ENCODE peak calls at places on chromosomes 3 and 15, in ten cellular contexts. One of them, this sample, is unnamed.

GRCh38 chr3:66693461-66693912 is 192.7 kb upstream of the LRIG1 start:
- DNase-seq in hepatocyte: no peak
- DNase-seq in lung: no peak
- DNase-seq in fibroblast of the aortic adventitia: peak; percentile 22
- DNase-seq in type B pancreatic cell: no peak
- DNase-seq in psoas muscle: peak; percentile 34
- DNase-seq in neural crest cell: no peak
- DNase-seq in RWPE1: no peak
- DNase-seq in cardiac fibroblast: peak; percentile 35
- DNase-seq in pancreas: peak; percentile 35
- DNase-seq in this sample: no peak

GRCh38 chr3:127157181-127157828 is 35.6 kb upstream of the PRR23E start:
- DNase-seq in neural crest cell: no peak
- DNase-seq in RWPE1: no peak
- DNase-seq in type B pancreatic cell: no peak
- DNase-seq in lung: no peak
- DNase-seq in pancreas: no peak
- DNase-seq in fibroblast of the aortic adventitia: no peak
- DNase-seq in hepatocyte: no peak
- DNase-seq in psoas muscle: no peak
- DNase-seq in cardiac fibroblast: no peak
- DNase-seq in this sample: no peak

GRCh38 chr3:159236306-159236705 is 434.5 kb downstream of the MFSD1 start:
- DNase-seq in neural crest cell: no peak
- DNase-seq in hepatocyte: no peak
- DNase-seq in RWPE1: no peak
- DNase-seq in type B pancreatic cell: no peak
- DNase-seq in cardiac fibroblast: peak; percentile 38
- DNase-seq in lung: no peak
- DNase-seq in psoas muscle: no peak
- DNase-seq in fibroblast of the aortic adventitia: peak; percentile 58
- DNase-seq in pancreas: no peak
- DNase-seq in this sample: no peak

GRCh38 chr3:12706504-12707253 is 42.8 kb upstream of the RAF1 start:
- DNase-seq in fibroblast of the aortic adventitia: peak; percentile 68
- DNase-seq in psoas muscle: peak; percentile 31
- DNase-seq in type B pancreatic cell: peak; percentile 68
- DNase-seq in RWPE1: peak; percentile 56
- DNase-seq in hepatocyte: peak; percentile 67
- DNase-seq in cardiac fibroblast: peak; percentile 79
- DNase-seq in pancreas: peak; percentile 36
- DNase-seq in lung: peak; percentile 63
- DNase-seq in neural crest cell: peak; percentile 31
- DNase-seq in this sample: peak; percentile 43

GRCh38 chr15:62649793-62650420 is 392.6 kb upstream of the TPM1 start:
- DNase-seq in RWPE1: no peak
- DNase-seq in hepatocyte: no peak
- DNase-seq in psoas muscle: no peak
- DNase-seq in fibroblast of the aortic adventitia: peak; percentile 44
- DNase-seq in type B pancreatic cell: no peak
- DNase-seq in lung: no peak
- DNase-seq in pancreas: no peak
- DNase-seq in cardiac fibroblast: peak; percentile 34
- DNase-seq in neural crest cell: no peak
- DNase-seq in this sample: no peak

GRCh38 chr15:98658831-98659699 is 10.7 kb downstream of the IGF1R start:
- DNase-seq in RWPE1: peak; percentile 59
- DNase-seq in lung: peak; percentile 55
- DNase-seq in psoas muscle: no peak
- DNase-seq in neural crest cell: peak; percentile 14
- DNase-seq in hepatocyte: peak; percentile 70
- DNase-seq in pancreas: peak; percentile 33
- DNase-seq in type B pancreatic cell: no peak
- DNase-seq in cardiac fibroblast: peak; percentile 56
- DNase-seq in fibroblast of the aortic adventitia: peak; percentile 79
- DNase-seq in this sample: no peak

GRCh38 chr3:101518421-101518871 is 5.4 kb upstream of the SENP7 start:
- DNase-seq in lung: no peak
- DNase-seq in pancreas: no peak
- DNase-seq in neural crest cell: no peak
- DNase-seq in fibroblast of the aortic adventitia: no peak
- DNase-seq in cardiac fibroblast: peak; percentile 16
- DNase-seq in psoas muscle: no peak
- DNase-seq in hepatocyte: peak; percentile 9
- DNase-seq in type B pancreatic cell: no peak
- DNase-seq in RWPE1: peak; percentile 33
- DNase-seq in this sample: no peak

GRCh38 chr3:73499787-73500186 is 125.0 kb downstream of the PDZRN3 start:
- DNase-seq in psoas muscle: no peak
- DNase-seq in hepatocyte: no peak
- DNase-seq in neural crest cell: no peak
- DNase-seq in RWPE1: no peak
- DNase-seq in cardiac fibroblast: peak; percentile 53
- DNase-seq in pancreas: no peak
- DNase-seq in lung: no peak
- DNase-seq in fibroblast of the aortic adventitia: no peak
- DNase-seq in type B pancreatic cell: no peak
- DNase-seq in this sample: no peak

GRCh38 chr15:41946970-41947369 is 25.4 kb downstream of the EHD4 start:
- DNase-seq in lung: no peak
- DNase-seq in fibroblast of the aortic adventitia: no peak
- DNase-seq in neural crest cell: no peak
- DNase-seq in psoas muscle: no peak
- DNase-seq in pancreas: no peak
- DNase-seq in type B pancreatic cell: no peak
- DNase-seq in cardiac fibroblast: no peak
- DNase-seq in RWPE1: no peak
- DNase-seq in hepatocyte: no peak
- DNase-seq in this sample: no peak

GRCh38 chr3:140736863-140737460 is 59.1 kb downstream of the TRIM42 start:
- DNase-seq in neural crest cell: peak; percentile 18
- DNase-seq in cardiac fibroblast: peak; percentile 70
- DNase-seq in RWPE1: peak; percentile 43
- DNase-seq in lung: no peak
- DNase-seq in type B pancreatic cell: no peak
- DNase-seq in fibroblast of the aortic adventitia: peak; percentile 55
- DNase-seq in psoas muscle: peak; percentile 39
- DNase-seq in hepatocyte: peak; percentile 70
- DNase-seq in pancreas: peak; percentile 16
- DNase-seq in this sample: no peak

GRCh38 chr15:49270541-49271421 is 100.7 kb downstream of the GALK2 start:
- DNase-seq in type B pancreatic cell: no peak
- DNase-seq in lung: no peak
- DNase-seq in cardiac fibroblast: peak; percentile 70
- DNase-seq in psoas muscle: peak; percentile 23
- DNase-seq in hepatocyte: no peak
- DNase-seq in pancreas: no peak
- DNase-seq in neural crest cell: no peak
- DNase-seq in fibroblast of the aortic adventitia: peak; percentile 99
- DNase-seq in RWPE1: no peak
- DNase-seq in this sample: no peak

GRCh38 chr3:19934098-19934566 is at the start of gene EFHB:
- DNase-seq in lung: peak; percentile 43
- DNase-seq in type B pancreatic cell: no peak
- DNase-seq in pancreas: peak; percentile 25
- DNase-seq in psoas muscle: no peak
- DNase-seq in fibroblast of the aortic adventitia: no peak
- DNase-seq in RWPE1: peak; percentile 9
- DNase-seq in cardiac fibroblast: peak; percentile 31
- DNase-seq in hepatocyte: peak; percentile 81
- DNase-seq in neural crest cell: peak; percentile 41
- DNase-seq in this sample: no peak

GRCh38 chr3:23867400-23867799 is 49.4 kb downstream of the NKIRAS1 start:
- DNase-seq in type B pancreatic cell: no peak
- DNase-seq in cardiac fibroblast: no peak
- DNase-seq in pancreas: no peak
- DNase-seq in fibroblast of the aortic adventitia: no peak
- DNase-seq in lung: no peak
- DNase-seq in psoas muscle: no peak
- DNase-seq in RWPE1: no peak
- DNase-seq in hepatocyte: no peak
- DNase-seq in neural crest cell: no peak
- DNase-seq in this sample: no peak

GRCh38 chr15:84600687-84601554 is at the start of gene ZSCAN2:
- DNase-seq in psoas muscle: peak; percentile 96
- DNase-seq in type B pancreatic cell: peak; percentile 97
- DNase-seq in pancreas: peak; percentile 94
- DNase-seq in lung: peak; percentile 96
- DNase-seq in fibroblast of the aortic adventitia: peak; percentile 88
- DNase-seq in hepatocyte: peak; percentile 98
- DNase-seq in RWPE1: peak; percentile 97
- DNase-seq in cardiac fibroblast: peak; percentile 93
- DNase-seq in neural crest cell: peak; percentile 97
- DNase-seq in this sample: peak; percentile 92
- TF ChIP-seq CTCF in psoas muscle: no peak
- TF ChIP-seq CTCF in type B pancreatic cell: no peak
- TF ChIP-seq CTCF in pancreas: no peak
- TF ChIP-seq CTCF in lung: no peak
- TF ChIP-seq CTCF in fibroblast of the aortic adventitia: no peak
- TF ChIP-seq CTCF in hepatocyte: no peak
- TF ChIP-seq CTCF in RWPE1: no peak
- TF ChIP-seq CTCF in cardiac fibroblast: no peak
- TF ChIP-seq CTCF in neural crest cell: no peak
- TF ChIP-seq CTCF in this sample: no peak

GRCh38 chr3:168817177-168817576 is 721.5 kb upstream of the GOLIM4 start:
- DNase-seq in RWPE1: no peak
- DNase-seq in lung: no peak
- DNase-seq in type B pancreatic cell: no peak
- DNase-seq in cardiac fibroblast: no peak
- DNase-seq in pancreas: no peak
- DNase-seq in neural crest cell: no peak
- DNase-seq in fibroblast of the aortic adventitia: no peak
- DNase-seq in psoas muscle: no peak
- DNase-seq in hepatocyte: no peak
- DNase-seq in this sample: no peak

GRCh38 chr3:168812234-168812633 is 716.5 kb upstream of the GOLIM4 start:
- DNase-seq in hepatocyte: no peak
- DNase-seq in cardiac fibroblast: no peak
- DNase-seq in pancreas: no peak
- DNase-seq in type B pancreatic cell: no peak
- DNase-seq in psoas muscle: no peak
- DNase-seq in lung: no peak
- DNase-seq in neural crest cell: no peak
- DNase-seq in fibroblast of the aortic adventitia: no peak
- DNase-seq in RWPE1: no peak
- DNase-seq in this sample: no peak

GRCh38 chr3:168807426-168807825 is 711.7 kb upstream of the GOLIM4 start:
- DNase-seq in type B pancreatic cell: no peak
- DNase-seq in hepatocyte: no peak
- DNase-seq in psoas muscle: no peak
- DNase-seq in cardiac fibroblast: no peak
- DNase-seq in pancreas: no peak
- DNase-seq in RWPE1: no peak
- DNase-seq in fibroblast of the aortic adventitia: no peak
- DNase-seq in lung: no peak
- DNase-seq in neural crest cell: no peak
- DNase-seq in this sample: no peak

GRCh38 chr3:168813261-168813660 is 717.5 kb upstream of the GOLIM4 start:
- DNase-seq in pancreas: no peak
- DNase-seq in cardiac fibroblast: no peak
- DNase-seq in hepatocyte: no peak
- DNase-seq in lung: no peak
- DNase-seq in fibroblast of the aortic adventitia: no peak
- DNase-seq in RWPE1: no peak
- DNase-seq in type B pancreatic cell: no peak
- DNase-seq in neural crest cell: no peak
- DNase-seq in psoas muscle: no peak
- DNase-seq in this sample: no peak
- TF ChIP-seq CTCF in pancreas: no peak
- TF ChIP-seq CTCF in cardiac fibroblast: no peak
- TF ChIP-seq CTCF in hepatocyte: no peak
- TF ChIP-seq CTCF in lung: no peak
- TF ChIP-seq CTCF in fibroblast of the aortic adventitia: no peak
- TF ChIP-seq CTCF in RWPE1: no peak
- TF ChIP-seq CTCF in type B pancreatic cell: no peak
- TF ChIP-seq CTCF in neural crest cell: no peak
- TF ChIP-seq CTCF in psoas muscle: no peak
- TF ChIP-seq CTCF in this sample: no peak

DNA sequence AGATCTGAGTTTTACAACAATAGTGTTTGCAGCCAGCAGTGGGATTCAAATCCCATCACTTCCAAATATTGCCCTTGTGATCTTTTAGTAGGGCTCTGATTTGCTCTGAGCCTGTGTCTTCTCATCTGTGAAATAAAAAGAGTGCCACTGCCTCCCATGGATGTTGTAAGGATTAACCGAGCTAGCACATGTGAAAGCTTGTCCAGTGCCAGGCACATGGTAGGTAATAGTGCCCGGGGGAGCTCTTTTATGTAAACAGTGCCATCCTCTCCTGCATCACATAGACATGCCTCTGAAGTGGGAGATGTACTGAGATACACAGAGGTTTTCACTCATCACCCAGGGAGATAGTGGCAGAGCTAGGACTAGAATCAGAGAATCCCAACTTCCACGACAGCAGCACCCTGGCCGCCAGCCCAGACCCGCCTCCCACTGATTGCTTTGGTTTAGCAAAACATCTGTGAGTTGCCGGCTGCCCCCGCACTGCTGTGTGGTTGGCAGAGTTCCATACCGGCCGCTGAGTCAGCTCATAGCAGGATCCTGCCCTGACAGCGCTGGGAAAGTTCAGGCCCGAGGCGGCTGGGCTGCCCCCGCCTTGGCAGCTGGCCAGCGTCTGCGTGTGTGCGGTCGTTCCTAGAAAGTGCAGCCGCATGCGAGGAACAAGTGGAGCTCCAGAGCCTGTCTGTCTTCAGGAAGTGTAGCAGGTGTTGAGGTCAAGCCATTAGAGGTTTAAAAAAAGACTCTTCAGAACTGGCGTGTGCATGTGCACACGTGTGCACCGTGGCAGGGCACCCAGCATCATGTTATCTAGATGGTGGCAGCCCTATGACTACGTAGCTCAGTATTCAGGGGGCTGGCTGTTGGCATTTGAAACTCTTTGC is 5.0 kb downstream of the ARID3B start:
- DNase-seq in neural crest cell: peak; percentile 28
- DNase-seq in hepatocyte: peak; percentile 97
- DNase-seq in lung: peak; percentile 96
- DNase-seq in pancreas: peak; percentile 99
- DNase-seq in RWPE1: peak; percentile 97
- DNase-seq in fibroblast of the aortic adventitia: peak; percentile 99
- DNase-seq in psoas muscle: peak; percentile 98
- DNase-seq in type B pancreatic cell: peak; percentile 97
- DNase-seq in cardiac fibroblast: peak; percentile 100
- DNase-seq in this sample: peak; percentile 68
- TF ChIP-seq CTCF in neural crest cell: no peak
- TF ChIP-seq CTCF in hepatocyte: no peak
- TF ChIP-seq CTCF in lung: no peak
- TF ChIP-seq CTCF in pancreas: no peak
- TF ChIP-seq CTCF in RWPE1: peak; percentile 17
- TF ChIP-seq CTCF in fibroblast of the aortic adventitia: no peak
- TF ChIP-seq CTCF in psoas muscle: no peak
- TF ChIP-seq CTCF in type B pancreatic cell: no peak
- TF ChIP-seq CTCF in cardiac fibroblast: no peak
- TF ChIP-seq CTCF in this sample: no peak

GRCh38 chr3:148408667-148409066 is 289.0 kb upstream of the AGTR1 start:
- DNase-seq in cardiac fibroblast: no peak
- DNase-seq in type B pancreatic cell: no peak
- DNase-seq in hepatocyte: no peak
- DNase-seq in pancreas: no peak
- DNase-seq in fibroblast of the aortic adventitia: no peak
- DNase-seq in neural crest cell: no peak
- DNase-seq in lung: no peak
- DNase-seq in RWPE1: no peak
- DNase-seq in psoas muscle: no peak
- DNase-seq in this sample: no peak
- TF ChIP-seq CTCF in cardiac fibroblast: no peak
- TF ChIP-seq CTCF in type B pancreatic cell: no peak
- TF ChIP-seq CTCF in hepatocyte: no peak
- TF ChIP-seq CTCF in pancreas: no peak
- TF ChIP-seq CTCF in fibroblast of the aortic adventitia: no peak
- TF ChIP-seq CTCF in neural crest cell: no peak
- TF ChIP-seq CTCF in lung: no peak
- TF ChIP-seq CTCF in RWPE1: no peak
- TF ChIP-seq CTCF in psoas muscle: no peak
- TF ChIP-seq CTCF in this sample: no peak

GRCh38 chr15:27485265-27485664 is 514.3 kb downstream of the GABRG3 start:
- DNase-seq in psoas muscle: no peak
- DNase-seq in lung: no peak
- DNase-seq in pancreas: no peak
- DNase-seq in fibroblast of the aortic adventitia: no peak
- DNase-seq in neural crest cell: no peak
- DNase-seq in type B pancreatic cell: no peak
- DNase-seq in hepatocyte: no peak
- DNase-seq in RWPE1: no peak
- DNase-seq in cardiac fibroblast: no peak
- DNase-seq in this sample: no peak
- TF ChIP-seq CTCF in psoas muscle: no peak
- TF ChIP-seq CTCF in lung: no peak
- TF ChIP-seq CTCF in pancreas: no peak
- TF ChIP-seq CTCF in fibroblast of the aortic adventitia: no peak
- TF ChIP-seq CTCF in neural crest cell: no peak
- TF ChIP-seq CTCF in type B pancreatic cell: no peak
- TF ChIP-seq CTCF in hepatocyte: no peak
- TF ChIP-seq CTCF in RWPE1: no peak
- TF ChIP-seq CTCF in cardiac fibroblast: no peak
- TF ChIP-seq CTCF in this sample: no peak

This sample was measured in natural killer cell.